ENCODE peak calls at places on chromosome 3, in six cellular contexts. K is Peyer's patch, R is upper lobe of right lung, H is tibial artery, W is cardiac fibroblast, Z is progenitor cell of endocrine pancreas. P is an unnamed sample.

GRCh38 chr3:168824107-168824506 is 728.4 kb upstream of the GOLIM4 start:
- DNase-seq in Z (no peak), K (no peak), H (no peak), R (no peak), W (no peak), P (no peak)

GRCh38 chr3:7271631-7272030 is 410.7 kb downstream of the GRM7 start:
- DNase-seq in Z (no peak), R (no peak), K (no peak), H (no peak), W (no peak), P (no peak)

GRCh38 chr3:37986479-37987314 is 3.9 kb upstream of the VILL start:
- DNase-seq in R (peak), Z (peak), K (peak), H (no peak), W (no peak), P (no peak)

GRCh38 chr3:184491867-184492615 is 69.5 kb upstream of the EPHB3 start:
- DNase-seq in Z (no peak), K (no peak), R (peak), H (peak), W (no peak), P (no peak)

GRCh38 chr3:128872744-128873143 is 6.7 kb upstream of the ACAD9 start:
- DNase-seq in H (no peak), K (no peak), R (no peak), W (no peak), Z (no peak), P (no peak)

GRCh38 chr3:195717416-195717815 is 3.4 kb upstream of the MUC20 start:
- DNase-seq in Z (no peak), R (no peak), K (peak), W (no peak), H (no peak), P (no peak)

GRCh38 chr3:149371001-149371722 is 6.3 kb downstream of the TM4SF1 start:
- DNase-seq in K (no peak), R (no peak), W (peak), H (no peak), Z (no peak), P (no peak)

GRCh38 chr3:159897331-159898075 is 91.1 kb upstream of the IL12A start:
- DNase-seq in H (no peak), W (peak), Z (no peak), R (no peak), K (no peak), P (no peak)

GRCh38 chr3:188169826-188170455 is 16.0 kb downstream of the LPP start:
- DNase-seq in R (no peak), W (peak), Z (no peak), H (peak), K (no peak), P (no peak)

GRCh38 chr3:169813757-169814517 is 1.2 kb upstream of the LRRC34 start:
- DNase-seq in H (no peak), W (peak), K (peak), Z (no peak), R (peak), P (peak)

GRCh38 chr3:127209840-127210653 is 17.1 kb downstream of the PRR23E start:
- DNase-seq in H (peak), R (no peak), Z (no peak), W (no peak), K (no peak), P (no peak)

DNA sequence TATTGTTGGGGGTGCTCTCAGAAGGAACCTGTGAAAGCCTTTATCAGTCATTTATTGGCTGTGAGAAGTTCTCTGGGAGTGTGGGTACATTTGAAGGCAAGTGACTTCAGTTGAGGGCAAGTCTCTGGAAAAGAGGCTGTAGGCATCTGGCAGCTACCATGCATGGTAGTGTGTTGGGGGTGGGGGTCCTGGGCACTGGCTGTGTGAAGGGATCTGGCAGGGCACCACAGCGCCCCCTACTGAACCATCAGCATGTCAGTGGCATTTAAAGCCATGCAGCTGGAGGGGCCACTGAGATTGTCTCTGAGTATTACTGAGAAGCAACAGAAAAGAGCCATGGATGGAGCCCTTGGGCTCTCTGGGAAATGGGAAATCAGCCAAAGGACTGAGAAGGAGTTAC is 30.6 kb downstream of the CRTAP start:
- DNase-seq in W (no peak), Z (no peak), K (no peak), H (no peak), R (no peak), P (no peak)
- TF ChIP-seq CTCF in W (peak), Z (peak), K (no peak), H (no peak), R (peak), P (peak)

GRCh38 chr3:172040078-172040975 is 949 bp downstream of the FNDC3B start:
- DNase-seq in R (peak), Z (peak), K (peak), W (peak), H (peak), P (peak)
- TF ChIP-seq CTCF in R (peak), Z (peak), K (peak), W (peak), H (peak), P (no peak)

GRCh38 chr3:25664066-25664809 is 469 bp downstream of the TOP2B start:
- DNase-seq in Z (peak), W (peak), R (peak), H (peak), K (peak), P (peak)
- TF ChIP-seq CTCF in Z (no peak), W (no peak), R (no peak), H (no peak), K (no peak), P (no peak)

GRCh38 chr3:14506626-14507344 is 33.4 kb downstream of the GRIP2 start:
- DNase-seq in R (peak), K (no peak), H (no peak), Z (no peak), W (no peak), P (no peak)

GRCh38 chr3:14505803-14506500 is 34.2 kb downstream of the GRIP2 start:
- DNase-seq in R (peak), Z (no peak), H (no peak), W (no peak), K (no peak), P (no peak)

GRCh38 chr3:14508505-14508819 is 31.7 kb downstream of the GRIP2 start:
- DNase-seq in H (no peak), R (no peak), W (no peak), Z (no peak), K (no peak), P (no peak)

GRCh38 chr3:14507757-14508504 is 32.2 kb downstream of the GRIP2 start:
- DNase-seq in W (no peak), K (no peak), H (no peak), R (peak), Z (no peak), P (no peak)

GRCh38 chr3:14507345-14507741 is 32.8 kb downstream of the GRIP2 start:
- DNase-seq in R (peak), Z (no peak), K (no peak), W (no peak), H (no peak), P (no peak)
- TF ChIP-seq CTCF in R (no peak), Z (no peak), K (no peak), W (no peak), H (no peak), P (no peak)

P was measured in natural killer cell.